ENCODE peak calls at places on chromosomes 11 and 22, in six cellular contexts. Y is nephron progenitor cell; S is CD4-positive, alpha-beta memory T cell; F is fibroblast of lung; E is GM18507; R is cardiac muscle cell. B is an unnamed sample.
A peak's percentile ranks its signal among the peaks of the same experiment; 100 is the strongest.

GRCh38 chr11:43327987-43328386 is 16.2 kb downstream of the API5 start:
- DNase-seq in Y (no peak), S (no peak), F (peak; percentile 93), E (no peak), R (no peak), B (no peak)

GRCh38 chr22:43923191-43923590 is 414 bp upstream of the PNPLA3 start:
- DNase-seq in Y (no peak), S (no peak), F (peak; percentile 24), E (peak; percentile 23), R (no peak), B (peak; percentile 7)

GRCh38 chr11:9651899-9652748 is 11.8 kb upstream of the SWAP70 start:
- DNase-seq in Y (no peak), S (no peak), F (no peak), E (no peak), R (no peak), B (no peak)

GRCh38 chr22:24834845-24835570 is 29.0 kb downstream of the SGSM1 start:
- DNase-seq in Y (no peak), S (no peak), F (no peak), E (no peak), R (no peak), B (peak; percentile 39)

GRCh38 chr11:45335434-45335833 is 49.3 kb upstream of the SYT13 start:
- DNase-seq in Y (no peak), S (no peak), F (no peak), E (no peak), R (no peak), B (no peak)

GRCh38 chr11:69730500-69730899 is 26.7 kb upstream of the FGF19 start:
- DNase-seq in Y (no peak), S (no peak), F (no peak), E (no peak), R (no peak), B (no peak)

GRCh38 chr22:48433647-48434046 is 1394.0 kb downstream of the BRD1 start:
- DNase-seq in Y (no peak), S (no peak), F (no peak), E (no peak), R (no peak), B (no peak)

GRCh38 chr11:128937480-128937879 is 5.2 kb downstream of the TP53AIP1 start:
- DNase-seq in Y (no peak), S (no peak), F (no peak), E (no peak), R (no peak), B (no peak)

GRCh38 chr11:57249384-57250319 is 12.6 kb upstream of the APLNR start:
- DNase-seq in Y (peak; percentile 82), S (no peak), F (peak; percentile 38), E (no peak), R (peak; percentile 79), B (peak; percentile 39)

GRCh38 chr11:64629796-64630562 is 39.0 kb downstream of the SLC22A12 start:
- DNase-seq in Y (peak; percentile 77), S (no peak), F (no peak), E (no peak), R (peak; percentile 55), B (no peak)

GRCh38 chr22:47190957-47191323 is 428.5 kb downstream of the TBC1D22A start:
- DNase-seq in Y (no peak), S (no peak), F (no peak), E (no peak), R (no peak), B (no peak)

GRCh38 chr22:37784829-37785495 is 22.8 kb upstream of the GCAT start:
- DNase-seq in Y (no peak), S (no peak), F (no peak), E (no peak), R (no peak), B (no peak)

GRCh38 chr11:128686745-128687177 is 7.1 kb upstream of the FLI1 start:
- DNase-seq in Y (peak; percentile 59), S (peak; percentile 76), F (peak; percentile 49), E (no peak), R (peak; percentile 54), B (no peak)

GRCh38 chr11:26331911-26332571 is at the start of gene ANO3:
- DNase-seq in Y (peak; percentile 95), S (no peak), F (peak; percentile 84), E (peak; percentile 18), R (peak; percentile 98), B (peak; percentile 52)

GRCh38 chr11:34203377-34203801 is 98.0 kb downstream of the NAT10 start:
- DNase-seq in Y (no peak), S (no peak), F (no peak), E (peak; percentile 30), R (no peak), B (no peak)

GRCh38 chr11:121889931-121890330 is 226.1 kb downstream of the BLID start:
- DNase-seq in Y (no peak), S (no peak), F (peak; percentile 80), E (no peak), R (no peak), B (no peak)

GRCh38 chr11:37504925-37505324 is 906.9 kb upstream of the RAG2 start:
- DNase-seq in Y (no peak), S (no peak), F (peak; percentile 97), E (no peak), R (no peak), B (no peak)

GRCh38 chr11:94738746-94739145 is 29.4 kb upstream of the AMOTL1 start:
- DNase-seq in Y (no peak), S (no peak), F (no peak), E (no peak), R (no peak), B (no peak)

GRCh38 chr11:76781046-76781801 is 1.9 kb upstream of the TSKU start:
- DNase-seq in Y (no peak), S (no peak), F (no peak), E (no peak), R (no peak), B (no peak)

GRCh38 chr11:68649851-68650555 is 34.3 kb upstream of the GAL start:
- DNase-seq in Y (no peak), S (no peak), F (no peak), E (no peak), R (no peak), B (no peak)

GRCh38 chr11:3189193-3189843 is 24.2 kb upstream of the OSBPL5 start:
- DNase-seq in Y (no peak), S (no peak), F (no peak), E (no peak), R (peak; percentile 27), B (no peak)

B was measured in putamen.